ENCODE peak calls at places on chromosomes 13 and 19, in four cellular contexts. One of them, this sample, is unnamed.
A peak's percentile ranks its signal among the peaks of the same experiment; 100 is the strongest.

GRCh38 chr19:29806098-29806866 is 5.5 kb upstream of the CCNE1 start:
- DNase-seq in WTC11: peak; percentile 50
- DNase-seq in GM12878: no peak
- DNase-seq in SK-N-SH: peak; percentile 67
- DNase-seq in this sample: peak; percentile 77

GRCh38 chr13:40447857-40448256 is 218.6 kb downstream of the FOXO1 start:
- DNase-seq in WTC11: no peak
- DNase-seq in SK-N-SH: no peak
- DNase-seq in GM12878: no peak
- DNase-seq in this sample: no peak

GRCh38 chr13:49620170-49620621 is 8.1 kb upstream of the ARL11 start:
- DNase-seq in GM12878: no peak
- DNase-seq in WTC11: no peak
- DNase-seq in SK-N-SH: no peak
- DNase-seq in this sample: no peak

GRCh38 chr13:29465741-29466293 is 129.7 kb downstream of the SLC7A1 start:
- DNase-seq in GM12878: no peak
- DNase-seq in SK-N-SH: peak; percentile 47
- DNase-seq in WTC11: no peak
- DNase-seq in this sample: peak; percentile 38

GRCh38 chr19:40740747-40741146 is 9.5 kb downstream of the ACTMAP start:
- DNase-seq in WTC11: no peak
- DNase-seq in GM12878: no peak
- DNase-seq in SK-N-SH: no peak
- DNase-seq in this sample: no peak

GRCh38 chr19:35710784-35711723 is 6.7 kb downstream of the ZBTB32 start:
- DNase-seq in SK-N-SH: no peak
- DNase-seq in GM12878: peak; percentile 94
- DNase-seq in WTC11: no peak
- DNase-seq in this sample: no peak

GRCh38 chr19:42038675-42039074 is 31.3 kb downstream of the GRIK5 start:
- DNase-seq in SK-N-SH: no peak
- DNase-seq in WTC11: no peak
- DNase-seq in GM12878: no peak
- DNase-seq in this sample: no peak

GRCh38 chr19:2969104-2969504 is 8.3 kb upstream of the TLE6 start:
- DNase-seq in WTC11: no peak
- DNase-seq in SK-N-SH: peak; percentile 59
- DNase-seq in GM12878: no peak
- DNase-seq in this sample: no peak

GRCh38 chr13:50626031-50626643 is 217.4 kb downstream of the DLEU7 start:
- DNase-seq in SK-N-SH: no peak
- DNase-seq in GM12878: no peak
- DNase-seq in WTC11: no peak
- DNase-seq in this sample: peak; percentile 25

GRCh38 chr13:19601749-19602725 is 31.4 kb upstream of the MPHOSPH8 start:
- DNase-seq in SK-N-SH: peak; percentile 91
- DNase-seq in GM12878: no peak
- DNase-seq in WTC11: peak; percentile 69
- DNase-seq in this sample: peak; percentile 48
- TF ChIP-seq USF1 in SK-N-SH: no peak
- TF ChIP-seq USF1 in GM12878: no peak
- TF ChIP-seq USF1 in WTC11: no peak
- TF ChIP-seq USF1 in this sample: no peak

GRCh38 chr13:45219938-45220375 is 19.1 kb upstream of the KCTD4 start:
- DNase-seq in WTC11: no peak
- DNase-seq in SK-N-SH: no peak
- DNase-seq in GM12878: no peak
- DNase-seq in this sample: no peak
- TF ChIP-seq USF1 in WTC11: no peak
- TF ChIP-seq USF1 in SK-N-SH: no peak
- TF ChIP-seq USF1 in GM12878: no peak
- TF ChIP-seq USF1 in this sample: no peak

GRCh38 chr13:113348591-113348990 is 15.3 kb downstream of the GRTP1 start:
- DNase-seq in WTC11: no peak
- DNase-seq in SK-N-SH: no peak
- DNase-seq in GM12878: no peak
- DNase-seq in this sample: no peak

GRCh38 chr13:113349050-113349449 is 14.9 kb downstream of the GRTP1 start:
- DNase-seq in WTC11: no peak
- DNase-seq in SK-N-SH: no peak
- DNase-seq in GM12878: no peak
- DNase-seq in this sample: no peak

GRCh38 chr13:113350938-113351335 is 13.0 kb downstream of the GRTP1 start:
- DNase-seq in WTC11: no peak
- DNase-seq in SK-N-SH: no peak
- DNase-seq in GM12878: no peak
- DNase-seq in this sample: no peak

GRCh38 chr13:113350065-113350937 is 13.6 kb downstream of the GRTP1 start:
- DNase-seq in WTC11: no peak
- DNase-seq in SK-N-SH: no peak
- DNase-seq in GM12878: no peak
- DNase-seq in this sample: no peak

DNA sequence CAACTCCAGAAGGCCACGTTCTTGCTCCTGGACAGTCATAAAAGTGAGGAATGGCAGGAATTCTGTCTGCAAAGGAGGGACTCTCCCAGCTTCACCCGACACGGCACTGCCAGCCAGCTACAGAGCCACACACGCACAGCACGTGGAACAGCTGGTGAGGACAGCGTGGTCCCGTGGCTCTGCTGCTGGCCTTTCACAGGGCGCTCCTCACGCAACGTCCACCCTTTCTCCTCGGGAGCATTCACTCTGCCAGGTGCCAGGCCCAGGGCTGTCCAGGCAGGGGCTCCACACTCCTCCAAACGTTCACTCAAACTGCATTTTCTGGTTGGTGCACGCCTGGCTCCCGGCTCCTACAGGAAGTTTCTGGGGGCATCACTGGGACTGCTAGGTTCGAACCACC is 14.4 kb downstream of the GRTP1 start:
- DNase-seq in WTC11: no peak
- DNase-seq in SK-N-SH: no peak
- DNase-seq in GM12878: no peak
- DNase-seq in this sample: no peak
- TF ChIP-seq USF1 in WTC11: no peak
- TF ChIP-seq USF1 in SK-N-SH: no peak
- TF ChIP-seq USF1 in GM12878: no peak
- TF ChIP-seq USF1 in this sample: no peak

GRCh38 chr13:43785681-43786471 is 896 bp downstream of the ENOX1 start:
- DNase-seq in SK-N-SH: peak; percentile 89
- DNase-seq in GM12878: no peak
- DNase-seq in WTC11: peak; percentile 72
- DNase-seq in this sample: peak; percentile 9
- TF ChIP-seq USF1 in SK-N-SH: no peak
- TF ChIP-seq USF1 in GM12878: no peak
- TF ChIP-seq USF1 in WTC11: peak; percentile 47
- TF ChIP-seq USF1 in this sample: no peak